ENCODE peak calls at places on chromosomes 4 and X, in six cellular contexts. G is CD4-positive, alpha-beta T cell; E is H9; I is endothelial cell; W is cardiac muscle cell; D is GM13977. C is an unnamed sample.

GRCh38 chrX:73913580-73913979 is 350.6 kb downstream of the CHIC1 start:
- DNase-seq in G (no peak), E (no peak), I (no peak), W (no peak), D (no peak), C (no peak)

GRCh38 chr4:8391972-8392371 is 48.6 kb downstream of the ACOX3 start:
- DNase-seq in G (no peak), E (no peak), I (no peak), W (no peak), D (peak), C (no peak)

GRCh38 chrX:25012793-25013592 is 2.8 kb downstream of the ARX start:
- DNase-seq in G (no peak), E (peak), I (no peak), W (no peak), D (no peak), C (no peak)

GRCh38 chrX:153907456-153907855 is 3.0 kb downstream of the AVPR2 start:
- DNase-seq in G (no peak), E (no peak), I (no peak), W (no peak), D (no peak), C (no peak)

GRCh38 chr4:24262616-24263015 is 321.7 kb downstream of the DHX15 start:
- DNase-seq in G (no peak), E (no peak), I (no peak), W (no peak), D (no peak), C (no peak)

GRCh38 chr4:48698029-48698901 is 81.8 kb downstream of the FRYL start:
- DNase-seq in G (no peak), E (no peak), I (no peak), W (peak), D (no peak), C (no peak)

GRCh38 chrX:1463581-1464281 is 11.0 kb upstream of the ASMTL start:
- DNase-seq in G (no peak), E (peak), I (no peak), W (no peak), D (no peak), C (no peak)

GRCh38 chrX:37476571-37477188 is 94.8 kb upstream of the LANCL3 start:
- DNase-seq in G (no peak), E (peak), I (no peak), W (no peak), D (no peak), C (peak)

GRCh38 chr4:159735281-159736207 is 632.7 kb downstream of the RAPGEF2 start:
- DNase-seq in G (no peak), E (peak), I (no peak), W (no peak), D (no peak), C (peak)

GRCh38 chrX:114599305-114599704 is 15.4 kb downstream of the HTR2C start:
- DNase-seq in G (no peak), E (no peak), I (no peak), W (no peak), D (no peak), C (no peak)

GRCh38 chrX:130909469-130910136 is 6.6 kb upstream of the ENOX2 start:
- DNase-seq in G (no peak), E (no peak), I (no peak), W (no peak), D (no peak), C (no peak)

GRCh38 chr4:20337261-20337664 is 85.6 kb downstream of the SLIT2 start:
- DNase-seq in G (no peak), E (no peak), I (no peak), W (no peak), D (no peak), C (no peak)

GRCh38 chrX:107630031-107630689 is 1.9 kb downstream of the PRPS1 start:
- DNase-seq in G (no peak), E (no peak), I (no peak), W (no peak), D (no peak), C (peak)

GRCh38 chrX:101799387-101799786 is 132.4 kb downstream of the ZMAT1 start:
- DNase-seq in G (peak), E (peak), I (peak), W (peak), D (peak), C (peak)

DNA sequence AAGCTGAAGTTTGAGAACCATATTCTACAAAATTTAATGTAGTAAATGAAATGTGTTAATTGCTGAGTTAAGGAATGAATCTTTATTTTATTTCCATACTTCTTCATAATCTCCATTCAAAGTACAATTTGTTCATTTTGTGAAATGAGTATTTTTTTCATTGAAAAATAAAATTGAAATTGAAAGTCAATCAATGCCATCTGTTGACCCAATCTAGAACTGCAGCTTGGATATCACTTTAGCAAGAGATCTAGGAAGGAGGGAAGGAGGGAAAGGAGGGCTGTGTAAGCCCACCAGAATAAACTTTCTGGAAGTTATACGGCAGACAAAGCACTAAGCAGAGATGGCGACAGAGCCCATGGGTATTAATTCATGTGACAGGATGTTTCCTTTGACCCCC is 128.4 kb downstream of the ZMAT1 start:
- DNase-seq in G (no peak), E (no peak), I (no peak), W (no peak), D (no peak), C (peak)
- TF ChIP-seq CTCF in G (peak), E (peak), I (peak), W (peak), D (peak), C (peak)

GRCh38 chrX:54920610-54921426 is at the start of gene TRO:
- DNase-seq in G (no peak), E (peak), I (peak), W (peak), D (no peak), C (peak)
- TF ChIP-seq CTCF in G (no peak), E (peak), I (peak), W (peak), D (no peak), C (no peak)

GRCh38 chr4:33649015-33649414 is 2595.3 kb downstream of the ARAP2 start:
- DNase-seq in G (no peak), E (no peak), I (peak), W (peak), D (no peak), C (peak)
- TF ChIP-seq CTCF in G (no peak), E (peak), I (peak), W (peak), D (peak), C (peak)

GRCh38 chrX:150050387-150050786 is 112.1 kb upstream of the EOLA2 start:
- DNase-seq in G (no peak), E (no peak), I (no peak), W (no peak), D (no peak), C (peak)
- TF ChIP-seq CTCF in G (no peak), E (peak), I (no peak), W (no peak), D (no peak), C (peak)

GRCh38 chr4:16505726-16506125 is 279.5 kb upstream of the TAPT1 start:
- DNase-seq in G (no peak), E (peak), I (peak), W (peak), D (no peak), C (peak)
- TF ChIP-seq CTCF in G (no peak), E (peak), I (no peak), W (peak), D (no peak), C (peak)

GRCh38 chr4:55553442-55553841 is 6.7 kb upstream of the CLOCK start:
- DNase-seq in G (no peak), E (peak), I (no peak), W (no peak), D (no peak), C (peak)

GRCh38 chr4:55560096-55560495 is 13.4 kb upstream of the CLOCK start:
- DNase-seq in G (no peak), E (no peak), I (no peak), W (no peak), D (no peak), C (no peak)

GRCh38 chr4:55549888-55550287 is 3.2 kb upstream of the CLOCK start:
- DNase-seq in G (no peak), E (no peak), I (no peak), W (no peak), D (no peak), C (no peak)

GRCh38 chr4:55554453-55555030 is 7.8 kb upstream of the CLOCK start:
- DNase-seq in G (no peak), E (no peak), I (no peak), W (peak), D (peak), C (no peak)
- TF ChIP-seq CTCF in G (peak), E (peak), I (no peak), W (peak), D (peak), C (no peak)